ENCODE peak calls at places on chromosome 1, in eight cellular contexts. W is fibroblast of lung, F is tibial nerve, A is transverse colon, J is left ventricle myocardium inferior, I is H9, K is neural progenitor cell, B is Peyer's patch. U is an unnamed sample. For H3K27me3, H3K4me1 and H3K9me3, the result is how much of the 10 kb centered on the place peaks cover.

GRCh38 chr1:173900427-173900826 is 16.7 kb downstream of the SERPINC1 start:
- DNase-seq in B (no peak), K (no peak), A (no peak), J (no peak), W (no peak), I (no peak), F (no peak), U (no peak)

GRCh38 chr1:38785285-38786039 is 74.1 kb downstream of the RRAGC start:
- DNase-seq in W (no peak), I (no peak), J (no peak), A (no peak), B (no peak), K (no peak), F (no peak), U (no peak)

GRCh38 chr1:232963366-232963765 is 13.0 kb downstream of the NTPCR start:
- DNase-seq in W (peak), A (no peak), I (no peak), F (peak), B (no peak), K (no peak), J (no peak), U (no peak)

GRCh38 chr1:69524010-69524409 is 43.7 kb upstream of the LRRC7 start:
- DNase-seq in F (no peak), A (no peak), K (no peak), J (no peak), W (peak), B (no peak), I (no peak), U (no peak)

GRCh38 chr1:167416506-167416905 is 101.8 kb downstream of the CD247 start:
- DNase-seq in I (no peak), W (no peak), K (peak), B (no peak), A (no peak), F (no peak), J (no peak), U (no peak)

GRCh38 chr1:234490789-234491479 is 12.0 kb upstream of the TARBP1 start:
- DNase-seq in K (no peak), B (no peak), I (no peak), W (no peak), F (no peak), A (no peak), J (no peak), U (no peak)

GRCh38 chr1:116915182-116915611 is 5.5 kb downstream of the PTGFRN start:
- DNase-seq in J (peak), B (peak), I (no peak), F (no peak), K (no peak), W (no peak), A (peak), U (no peak)

GRCh38 chr1:200029035-200029623 is 1.6 kb downstream of the NR5A2 start:
- DNase-seq in K (peak), B (peak), A (peak), W (peak), F (no peak), J (no peak), I (peak), U (peak)

GRCh38 chr1:69569281-69569970 is 1.7 kb downstream of the LRRC7 start:
- DNase-seq in B (no peak), K (peak), W (no peak), A (no peak), F (no peak), J (no peak), I (peak), U (peak)

GRCh38 chr1:28056129-28056925 is 32.1 kb downstream of the EYA3 start:
- DNase-seq in I (no peak), B (peak), W (no peak), J (no peak), F (no peak), A (no peak), K (no peak), U (no peak)

GRCh38 chr1:94260635-94261387 is 23.4 kb upstream of the ARHGAP29 start:
- DNase-seq in B (no peak), J (no peak), A (no peak), I (no peak), K (no peak), F (no peak), W (no peak), U (no peak)

GRCh38 chr1:94255476-94255875 is 18.1 kb upstream of the ARHGAP29 start:
- DNase-seq in A (no peak), K (no peak), F (no peak), B (no peak), I (no peak), J (no peak), W (no peak), U (no peak)

GRCh38 chr1:94257451-94257850 is 20.1 kb upstream of the ARHGAP29 start:
- DNase-seq in W (no peak), J (no peak), I (no peak), B (no peak), F (no peak), K (no peak), A (no peak), U (no peak)

GRCh38 chr1:94258873-94259331 is 21.5 kb upstream of the ARHGAP29 start:
- DNase-seq in K (no peak), B (peak), J (no peak), A (peak), F (peak), W (peak), I (no peak), U (no peak)

GRCh38 chr1:94259635-94260289 is 22.4 kb upstream of the ARHGAP29 start:
- DNase-seq in F (no peak), B (no peak), J (no peak), K (no peak), I (peak), W (peak), A (no peak), U (no peak)
- H3K27me3 ChIP-seq in F (under half), B (under half), J (under half), K (half or more), I (half or more), W (under half), A (under half), U (under half)

DNA sequence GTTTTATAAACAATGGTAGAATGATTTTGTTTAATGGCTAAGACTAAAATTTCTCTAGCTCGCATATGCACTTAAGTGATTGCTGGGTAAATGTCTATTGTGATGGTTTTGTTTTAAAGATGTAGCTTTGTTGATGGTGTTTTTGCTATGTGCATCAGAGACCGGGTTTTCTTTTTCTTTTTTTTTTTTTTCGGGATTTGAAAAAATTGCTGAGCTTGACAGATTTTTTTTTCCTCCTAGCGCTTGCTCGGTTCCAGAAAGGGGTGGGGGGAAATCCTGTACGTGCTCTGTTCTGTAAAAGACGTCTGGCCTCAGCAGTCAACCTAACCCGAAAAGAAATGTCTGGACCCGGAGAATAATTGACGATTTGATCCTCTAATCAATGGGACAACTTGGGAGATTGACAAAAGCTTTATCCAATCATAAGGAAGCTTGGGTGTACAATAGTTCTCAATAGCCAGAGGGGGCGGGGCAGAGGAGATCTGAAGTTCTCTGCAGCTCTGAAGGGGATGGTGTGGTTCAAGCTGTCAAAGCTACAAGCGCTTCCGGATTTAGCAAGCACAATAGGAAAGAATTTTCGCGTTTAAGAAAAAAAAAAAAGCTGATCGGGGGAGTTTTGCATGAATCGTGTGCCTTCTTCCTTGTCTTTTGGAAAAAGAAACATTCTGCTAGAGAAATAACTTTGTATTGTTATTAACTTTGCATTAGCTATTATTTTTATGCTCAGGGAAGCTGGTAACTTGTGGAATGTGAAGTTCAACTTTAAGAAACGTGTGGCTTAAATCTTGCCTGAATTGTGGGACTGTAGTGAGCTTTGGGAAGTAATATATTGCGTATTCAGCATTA is 4.5 kb upstream of the NFIA start:
- DNase-seq in A (peak), K (peak), F (peak), J (peak), I (peak), B (peak), W (peak), U (peak)
- H3K4me1 ChIP-seq in A (under half), K (under half), F (under half), J (half or more), I (under half), B (under half), W (under half), U (under half)

GRCh38 chr1:2920421-2921015 is 100.7 kb upstream of the ACTRT2 start:
- DNase-seq in B (no peak), W (no peak), F (no peak), I (no peak), K (no peak), A (no peak), J (no peak), U (no peak)
- H3K9me3 ChIP-seq in B (under half), W (under half), F (under half), I (half or more), K (under half), A (under half), J (under half), U (under half)

GRCh38 chr1:17292299-17293198 is 15.4 kb upstream of the PADI4 start:
- DNase-seq in I (no peak), J (no peak), B (no peak), A (no peak), F (no peak), W (no peak), K (no peak), U (no peak)
- H3K27me3 ChIP-seq in I (under half), J (half or more), B (under half), A (under half), F (under half), W (under half), K (under half), U (under half)

GRCh38 chr1:205316179-205316578 is 5.4 kb downstream of the NUAK2 start:
- DNase-seq in J (no peak), W (no peak), K (no peak), B (no peak), I (no peak), A (no peak), F (no peak), U (no peak)
- H3K4me1 ChIP-seq in J (half or more), W (under half), K (half or more), B (under half), I (under half), A (under half), F (half or more), U (half or more)

GRCh38 chr1:114328505-114328904 is 174.8 kb upstream of the SYT6 start:
- DNase-seq in A (no peak), F (no peak), B (no peak), J (no peak), W (no peak), I (no peak), K (no peak), U (no peak)
- H3K9me3 ChIP-seq in A (under half), F (under half), B (under half), J (under half), W (under half), I (under half), K (under half), U (under half)

U was measured in HAP-1.